ENCODE peak calls at places on chromosomes 12 and 14, in five cellular contexts. X is CD8-positive, alpha-beta memory T cell; B is GM03348; O is NCI-H1694 treated with DMSO at 0.1 percent for 48 hours; D is Kasumi-1. E is an unnamed sample.

GRCh38 chr12:56257491-56258067 is 605 bp downstream of the ANKRD52 start:
- DNase-seq in D (no peak), X (no peak), O (no peak), B (peak; percentile 63), E (peak; percentile 14)

GRCh38 chr12:19643635-19644034 is 204.3 kb downstream of the AEBP2 start:
- DNase-seq in X (no peak), D (no peak), B (peak; percentile 59), O (peak; percentile 75), E (no peak)

GRCh38 chr14:69260979-69261605 is 1.1 kb downstream of the GALNT16 start:
- DNase-seq in D (no peak), O (no peak), X (peak; percentile 14), B (peak; percentile 68), E (no peak)

GRCh38 chr12:24240707-24241106 is 291.2 kb upstream of the SOX5 start:
- DNase-seq in X (no peak), D (no peak), B (no peak), O (no peak), E (no peak)

GRCh38 chr14:92687681-92688433 is 60.6 kb downstream of the LGMN start:
- DNase-seq in D (no peak), B (no peak), X (no peak), O (peak; percentile 24), E (peak; percentile 63)

GRCh38 chr12:115090783-115091182 is 406.8 kb upstream of the TBX3 start:
- DNase-seq in X (no peak), B (no peak), O (no peak), D (no peak), E (no peak)

GRCh38 chr12:102300824-102301461 is 103.3 kb upstream of the PMCH start:
- DNase-seq in X (no peak), B (peak; percentile 15), D (peak; percentile 69), O (peak; percentile 9), E (no peak)

GRCh38 chr12:30108666-30109065 is 324.9 kb upstream of the TMTC1 start:
- DNase-seq in X (no peak), B (no peak), O (no peak), D (no peak), E (no peak)

GRCh38 chr12:98883231-98883630 is 238.1 kb downstream of the APAF1 start:
- DNase-seq in X (no peak), D (no peak), O (no peak), B (no peak), E (no peak)

GRCh38 chr14:75295061-75295461 is 16.4 kb downstream of the FOS start:
- DNase-seq in B (peak; percentile 86), O (no peak), D (peak; percentile 35), X (no peak), E (no peak)

GRCh38 chr12:130435331-130435730 is 97.6 kb downstream of the PIWIL1 start:
- DNase-seq in B (no peak), D (no peak), X (no peak), O (no peak), E (no peak)

GRCh38 chr12:28537474-28537873 is 347.2 kb downstream of the CCDC91 start:
- DNase-seq in X (no peak), O (no peak), B (no peak), D (no peak), E (no peak)

GRCh38 chr14:28754209-28754985 is 12.2 kb upstream of the FOXG1 start:
- DNase-seq in O (peak; percentile 76), D (peak; percentile 44), B (peak; percentile 64), X (no peak), E (peak; percentile 12)

GRCh38 chr12:114167431-114167830 is 201.3 kb upstream of the RBM19 start:
- DNase-seq in D (no peak), X (no peak), O (no peak), B (peak; percentile 62), E (no peak)

GRCh38 chr14:75413013-75413412 is 14.8 kb upstream of the JDP2 start:
- DNase-seq in X (no peak), O (no peak), D (no peak), B (no peak), E (no peak)

GRCh38 chr12:110538869-110539622 is 36.9 kb downstream of the RAD9B start:
- DNase-seq in D (no peak), B (no peak), X (no peak), O (no peak), E (no peak)

GRCh38 chr12:49027846-49028245 is 9.3 kb upstream of the PRKAG1 start:
- DNase-seq in X (no peak), B (no peak), D (no peak), O (no peak), E (no peak)

GRCh38 chr12:121538699-121539061 is 42.1 kb downstream of the KDM2B start:
- DNase-seq in X (no peak), B (no peak), D (no peak), O (no peak), E (no peak)

GRCh38 chr12:93145086-93145485 is 216.0 kb upstream of the EEA1 start:
- DNase-seq in D (no peak), O (no peak), X (no peak), B (no peak), E (no peak)

GRCh38 chr12:21775130-21775920 is 819 bp upstream of the KCNJ8 start:
- DNase-seq in O (no peak), X (no peak), D (no peak), B (no peak), E (no peak)

GRCh38 chr14:76951149-76951548 is 77.4 kb downstream of the IRF2BPL start:
- DNase-seq in D (no peak), O (no peak), X (no peak), B (peak; percentile 41), E (no peak)

GRCh38 chr12:95859947-95860850 is 1.4 kb downstream of the SNRPF start:
- DNase-seq in O (no peak), D (peak; percentile 14), X (no peak), B (no peak), E (no peak)

E was measured in NCI-H1930.